ENCODE peak calls at places on chromosomes 4 and X, in five cellular contexts. K, I, U, Y and X are unnamed samples.

GRCh38 chr4:90537491-90537890 is 410.3 kb downstream of the CCSER1 start:
- DNase-seq in K (no peak), I (no peak), U (no peak), Y (no peak), X (peak)

GRCh38 chrX:135531813-135532212 is 11.4 kb downstream of the INTS6L start:
- DNase-seq in K (no peak), I (no peak), U (no peak), Y (peak), X (no peak)

GRCh38 chrX:8783100-8784098 is 17.8 kb downstream of the FAM9A start:
- DNase-seq in K (peak), I (no peak), U (peak), Y (peak), X (no peak)

GRCh38 chrX:150934453-150934852 is 36.0 kb upstream of the CD99L2 start:
- DNase-seq in K (peak), I (peak), U (peak), Y (peak), X (peak)

GRCh38 chr4:117654064-117654463 is 380.2 kb upstream of the NDST3 start:
- DNase-seq in K (no peak), I (no peak), U (no peak), Y (no peak), X (no peak)

GRCh38 chr4:140952709-140953108 is 180.6 kb downstream of the RNF150 start:
- DNase-seq in K (peak), I (peak), U (peak), Y (peak), X (peak)

GRCh38 chrX:40098264-40099045 is 697 bp upstream of the BCOR start:
- DNase-seq in K (peak), I (peak), U (no peak), Y (peak), X (no peak)

GRCh38 chr4:147368948-147369347 is 111.9 kb upstream of the EDNRA start:
- DNase-seq in K (peak), I (no peak), U (peak), Y (no peak), X (peak)

GRCh38 chrX:10648608-10649007 is 28.2 kb upstream of the MID1 start:
- DNase-seq in K (peak), I (peak), U (peak), Y (no peak), X (peak)

GRCh38 chr4:6235012-6235411 is 34.6 kb upstream of the WFS1 start:
- DNase-seq in K (no peak), I (no peak), U (no peak), Y (no peak), X (no peak)

GRCh38 chr4:244471-244870 is 60.8 kb downstream of the ZNF732 start:
- DNase-seq in K (peak), I (peak), U (no peak), Y (peak), X (no peak)

GRCh38 chr4:73520821-73521220 is 39.3 kb downstream of the AFM start:
- DNase-seq in K (peak), I (peak), U (peak), Y (peak), X (peak)

GRCh38 chrX:68989865-68990606 is 161.2 kb downstream of the EFNB1 start:
- DNase-seq in K (peak), I (peak), U (peak), Y (no peak), X (peak)

GRCh38 chr4:6941796-6942195 is 32.2 kb downstream of the TBC1D14 start:
- DNase-seq in K (no peak), I (no peak), U (no peak), Y (no peak), X (no peak)

GRCh38 chr4:122901621-122902020 is 20.8 kb downstream of the NUDT6 start:
- DNase-seq in K (peak), I (no peak), U (peak), Y (no peak), X (no peak)
- H3K9ac ChIP-seq in K (peak), I (no peak), U (no peak), Y (no peak), X (no peak)

GRCh38 chr4:184383497-184384055 is 90.8 kb downstream of the IRF2 start:
- DNase-seq in K (peak), I (peak), U (peak), Y (peak), X (peak)
- H3K27ac ChIP-seq in K (peak), I (peak), U (peak), Y (peak), X (peak)

DNA sequence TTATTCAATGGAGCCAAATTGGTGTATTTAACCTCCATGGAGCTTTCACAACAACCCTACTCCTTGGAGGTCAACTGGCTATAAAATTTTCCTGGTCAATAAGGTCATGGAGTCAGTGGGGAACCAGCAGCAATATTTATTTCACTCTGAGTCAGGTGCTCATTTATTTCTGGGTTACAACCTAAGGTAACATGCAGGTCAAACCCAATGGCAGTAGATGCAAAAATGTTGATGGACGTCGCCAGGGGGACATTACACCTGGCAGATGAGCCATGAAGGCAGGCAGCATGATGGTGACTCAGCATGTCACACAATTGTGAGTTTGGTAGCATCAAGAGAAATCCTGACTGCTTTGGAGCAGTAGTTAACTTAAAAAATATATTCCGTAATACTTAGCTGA is 514.1 kb downstream of the IL15 start:
- DNase-seq in K (no peak), I (no peak), U (no peak), Y (no peak), X (no peak)
- H3K9ac ChIP-seq in K (no peak), I (no peak), U (no peak), Y (no peak), X (no peak)

GRCh38 chr4:37662861-37663390 is 23.2 kb downstream of the RELL1 start:
- DNase-seq in K (no peak), I (no peak), U (peak), Y (no peak), X (peak)
- H3K27ac ChIP-seq in K (no peak), I (no peak), U (no peak), Y (no peak), X (no peak)

GRCh38 chr4:88159137-88159725 is 792 bp upstream of the ABCG2 start:
- DNase-seq in K (peak), I (no peak), U (no peak), Y (no peak), X (no peak)

GRCh38 chr4:88158038-88158359 is 440 bp downstream of the ABCG2 start:
- DNase-seq in K (no peak), I (no peak), U (no peak), Y (no peak), X (no peak)

GRCh38 chr4:88163286-88163685 is 4.8 kb upstream of the ABCG2 start:
- DNase-seq in K (no peak), I (no peak), U (no peak), Y (no peak), X (no peak)

GRCh38 chr4:88162636-88163035 is 4.2 kb upstream of the ABCG2 start:
- DNase-seq in K (no peak), I (peak), U (no peak), Y (no peak), X (no peak)

DNA sequence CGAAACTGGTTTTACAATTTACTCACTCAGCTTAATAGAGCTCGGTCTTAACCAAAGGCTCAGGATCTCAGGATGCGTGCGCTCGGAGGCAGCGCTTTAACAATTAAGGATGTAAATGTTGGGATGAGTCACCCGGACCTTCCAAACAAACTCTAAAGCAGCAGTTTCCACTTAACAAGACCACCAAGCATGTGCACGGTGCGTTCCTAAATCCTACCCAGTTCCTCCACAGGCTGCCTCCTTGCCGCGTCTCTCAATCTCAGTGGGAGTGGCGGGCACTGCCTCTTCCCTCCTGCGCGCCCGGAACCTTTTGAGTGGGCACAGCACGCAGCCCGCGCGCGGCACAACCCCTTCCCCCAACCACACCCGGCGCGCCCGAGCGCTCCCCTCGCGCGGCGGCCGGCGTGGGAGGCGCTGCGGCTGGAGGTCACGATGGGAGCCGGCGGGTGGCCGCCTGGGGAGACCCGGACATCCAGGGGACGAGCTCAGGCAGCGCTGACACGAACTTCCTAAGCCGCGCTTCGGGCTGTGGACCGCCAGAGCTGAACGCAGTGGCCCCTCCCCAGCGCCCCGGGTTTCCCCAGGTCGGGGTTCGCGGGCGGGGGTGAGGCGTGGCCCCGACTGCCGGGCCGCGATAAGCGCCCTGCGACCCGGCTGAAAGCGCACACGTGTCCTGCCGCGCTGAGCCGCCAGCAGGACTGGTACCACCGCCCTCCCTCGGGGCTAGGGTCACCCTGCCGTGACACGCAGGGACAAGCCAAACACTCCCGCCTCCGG is at the start of gene ABCG2:
- DNase-seq in K (peak), I (peak), U (peak), Y (no peak), X (peak)
- H3K9ac ChIP-seq in K (peak), I (peak), U (peak), Y (no peak), X (peak)

DNA sequence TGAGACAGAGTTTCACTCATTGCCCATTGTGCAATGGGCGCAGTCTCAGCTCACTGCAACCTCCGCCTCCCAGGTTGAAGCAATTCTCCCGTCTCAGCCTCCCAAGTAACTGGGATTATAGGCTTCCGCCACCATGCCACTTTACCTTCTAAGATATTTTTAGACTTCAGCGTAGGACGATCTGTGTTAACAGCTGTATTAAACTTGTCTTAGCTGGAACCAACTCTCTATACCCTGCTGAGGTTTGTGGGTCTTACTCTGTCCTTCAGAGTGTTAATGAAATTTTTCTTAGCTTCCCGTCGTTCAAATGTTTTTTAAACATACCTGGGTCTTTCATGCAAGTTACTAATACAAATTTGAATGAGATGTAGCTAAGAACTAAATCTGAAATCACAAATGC is 14.7 kb downstream of the TMEM165 start:
- DNase-seq in K (no peak), I (no peak), U (no peak), Y (no peak), X (no peak)
- H3K27ac ChIP-seq in K (no peak), I (no peak), U (no peak), Y (no peak), X (no peak)

GRCh38 chr4:75325316-75325715 is 188.9 kb downstream of the RCHY1 start:
- DNase-seq in K (no peak), I (no peak), U (no peak), Y (no peak), X (no peak)

DNA sequence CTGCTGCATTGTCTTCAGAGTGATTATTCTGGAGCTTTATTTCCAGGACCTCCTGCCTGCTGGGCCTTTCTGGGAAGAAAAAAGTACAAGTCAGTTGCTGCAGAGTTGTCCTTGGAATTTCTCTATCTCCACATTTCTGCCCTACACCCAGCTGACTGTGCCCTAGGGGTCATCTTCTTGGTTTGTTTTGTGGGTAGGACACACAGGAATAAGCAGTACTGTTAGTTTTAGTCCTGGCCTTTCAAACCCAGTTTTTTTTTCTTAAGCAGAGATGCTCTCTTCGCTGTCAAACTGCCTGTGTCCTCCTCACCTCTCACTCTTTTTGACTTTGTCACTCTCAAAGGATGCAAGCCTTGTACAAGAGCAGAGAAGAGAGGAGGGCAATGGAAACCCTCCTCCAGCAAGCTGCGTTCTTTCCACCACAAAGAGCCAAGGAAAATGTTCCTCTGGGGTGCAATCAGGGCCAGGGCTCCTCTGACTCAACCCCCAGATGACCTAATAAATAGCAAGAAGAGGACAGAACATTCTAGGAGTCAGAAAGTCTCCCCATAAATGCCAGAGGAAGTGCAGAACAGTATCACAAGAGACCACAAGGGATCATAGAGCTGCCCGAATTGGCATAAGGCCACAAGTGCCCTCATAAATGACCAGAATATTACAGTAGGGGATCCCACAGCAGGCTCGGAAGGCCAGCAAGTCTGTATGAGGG is 186.2 kb downstream of the RCHY1 start:
- DNase-seq in K (no peak), I (peak), U (no peak), Y (no peak), X (no peak)
- H3K9ac ChIP-seq in K (no peak), I (no peak), U (no peak), Y (no peak), X (no peak)

GRCh38 chr4:26145212-26145611 is 175.6 kb upstream of the RBPJ start:
- DNase-seq in K (no peak), I (no peak), U (no peak), Y (peak), X (no peak)
- H3K27ac ChIP-seq in K (no peak), I (no peak), U (no peak), Y (peak), X (no peak)

GRCh38 chr4:173913496-173913895 is 370.0 kb downstream of the FBXO8 start:
- DNase-seq in K (no peak), I (no peak), U (no peak), Y (no peak), X (no peak)

GRCh38 chr4:173919196-173919595 is 364.3 kb downstream of the FBXO8 start:
- DNase-seq in K (no peak), I (peak), U (peak), Y (no peak), X (peak)

GRCh38 chr4:173919861-173920260 is 363.6 kb downstream of the FBXO8 start:
- DNase-seq in K (no peak), I (no peak), U (no peak), Y (no peak), X (no peak)

GRCh38 chr4:173917255-173917960 is 366.1 kb downstream of the FBXO8 start:
- DNase-seq in K (peak), I (peak), U (peak), Y (no peak), X (peak)
- H3K9ac ChIP-seq in K (peak), I (no peak), U (no peak), Y (no peak), X (peak)

GRCh38 chrX:101736651-101737050 is 77.0 kb upstream of the ARMCX2 start:
- DNase-seq in K (no peak), I (no peak), U (no peak), Y (no peak), X (no peak)
- H3K27ac ChIP-seq in K (no peak), I (no peak), U (no peak), Y (no peak), X (no peak)